ENCODE peak calls at places on chromosome 20, in five cellular contexts. One of them, this sample, is unnamed.

GRCh38 chr20:19047951-19048296 is 164.5 kb upstream of the SLC24A3 start:
- DNase-seq in ACHN: no peak
- DNase-seq in activated naive CD4-positive, alpha-beta T cell: no peak
- DNase-seq in H4: no peak
- DNase-seq in CD4-positive, CD25-positive, alpha-beta regulatory T cell: no peak
- DNase-seq in this sample: no peak

GRCh38 chr20:60268502-60268901 is 310.3 kb downstream of the CDH26 start:
- DNase-seq in ACHN: no peak
- DNase-seq in activated naive CD4-positive, alpha-beta T cell: no peak
- DNase-seq in H4: no peak
- DNase-seq in CD4-positive, CD25-positive, alpha-beta regulatory T cell: no peak
- DNase-seq in this sample: no peak

GRCh38 chr20:35772563-35773058 is 796 bp downstream of the PHF20 start:
- DNase-seq in ACHN: no peak
- DNase-seq in activated naive CD4-positive, alpha-beta T cell: no peak
- DNase-seq in H4: no peak
- DNase-seq in CD4-positive, CD25-positive, alpha-beta regulatory T cell: no peak
- DNase-seq in this sample: no peak

GRCh38 chr20:15119852-15120251 is 782.4 kb upstream of the FLRT3 start:
- DNase-seq in ACHN: no peak
- DNase-seq in activated naive CD4-positive, alpha-beta T cell: no peak
- DNase-seq in H4: no peak
- DNase-seq in CD4-positive, CD25-positive, alpha-beta regulatory T cell: no peak
- DNase-seq in this sample: no peak

GRCh38 chr20:40512567-40512966 is 176.5 kb downstream of the MAFB start:
- DNase-seq in ACHN: no peak
- DNase-seq in activated naive CD4-positive, alpha-beta T cell: no peak
- DNase-seq in H4: no peak
- DNase-seq in CD4-positive, CD25-positive, alpha-beta regulatory T cell: no peak
- DNase-seq in this sample: no peak

GRCh38 chr20:15817351-15817750 is 755.9 kb downstream of the KIF16B start:
- DNase-seq in ACHN: no peak
- DNase-seq in activated naive CD4-positive, alpha-beta T cell: no peak
- DNase-seq in H4: no peak
- DNase-seq in CD4-positive, CD25-positive, alpha-beta regulatory T cell: no peak
- DNase-seq in this sample: no peak

GRCh38 chr20:6848041-6848440 is 80.6 kb downstream of the BMP2 start:
- DNase-seq in ACHN: no peak
- DNase-seq in activated naive CD4-positive, alpha-beta T cell: no peak
- DNase-seq in H4: no peak
- DNase-seq in CD4-positive, CD25-positive, alpha-beta regulatory T cell: no peak
- DNase-seq in this sample: no peak

GRCh38 chr20:61649879-61650200 is 397.8 kb downstream of the CDH4 start:
- DNase-seq in ACHN: no peak
- DNase-seq in activated naive CD4-positive, alpha-beta T cell: no peak
- DNase-seq in H4: no peak
- DNase-seq in CD4-positive, CD25-positive, alpha-beta regulatory T cell: no peak
- DNase-seq in this sample: no peak

GRCh38 chr20:46359233-46359751 is 47.1 kb downstream of the ELMO2 start:
- DNase-seq in ACHN: no peak
- DNase-seq in activated naive CD4-positive, alpha-beta T cell: no peak
- DNase-seq in H4: no peak
- DNase-seq in CD4-positive, CD25-positive, alpha-beta regulatory T cell: no peak
- DNase-seq in this sample: no peak

GRCh38 chr20:13464702-13465101 is 174.0 kb downstream of the TASP1 start:
- DNase-seq in ACHN: no peak
- DNase-seq in activated naive CD4-positive, alpha-beta T cell: no peak
- DNase-seq in H4: no peak
- DNase-seq in CD4-positive, CD25-positive, alpha-beta regulatory T cell: no peak
- DNase-seq in this sample: no peak

GRCh38 chr20:4507288-4507719 is 214.4 kb upstream of the PRND start:
- DNase-seq in ACHN: no peak
- DNase-seq in activated naive CD4-positive, alpha-beta T cell: no peak
- DNase-seq in H4: peak; percentile 19
- DNase-seq in CD4-positive, CD25-positive, alpha-beta regulatory T cell: no peak
- DNase-seq in this sample: no peak

GRCh38 chr20:2379511-2380229 is 1.0 kb upstream of the TGM6 start:
- DNase-seq in ACHN: no peak
- DNase-seq in activated naive CD4-positive, alpha-beta T cell: no peak
- DNase-seq in H4: no peak
- DNase-seq in CD4-positive, CD25-positive, alpha-beta regulatory T cell: peak; percentile 39
- DNase-seq in this sample: peak; percentile 83

GRCh38 chr20:33120934-33121333 is 41.5 kb downstream of the BPIFB4 start:
- DNase-seq in ACHN: no peak
- DNase-seq in activated naive CD4-positive, alpha-beta T cell: no peak
- DNase-seq in H4: no peak
- DNase-seq in CD4-positive, CD25-positive, alpha-beta regulatory T cell: no peak
- DNase-seq in this sample: no peak

GRCh38 chr20:44730441-44730840 is 15.2 kb upstream of the KCNK15 start:
- DNase-seq in ACHN: peak; percentile 98
- DNase-seq in activated naive CD4-positive, alpha-beta T cell: no peak
- DNase-seq in H4: peak; percentile 71
- DNase-seq in CD4-positive, CD25-positive, alpha-beta regulatory T cell: no peak
- DNase-seq in this sample: no peak

This sample was measured in ELF-1.